ENCODE peak calls at places on chromosomes 7 and 10, in eight cellular contexts. Q is ovary, N is right lobe of liver, M is A549, K is spleen, C is HCT116, R is IMR-90, D is tibial nerve. G is an unnamed sample.

GRCh38 chr7:134704827-134705226 is 58.2 kb downstream of the BPGM start:
- DNase-seq in Q (no peak), N (no peak), M (no peak), K (no peak), C (no peak), R (no peak), D (no peak), G (no peak)

GRCh38 chr10:49512121-49512809 is 26.7 kb downstream of the ERCC6 start:
- DNase-seq in Q (no peak), N (no peak), M (peak; percentile 7), K (no peak), C (peak; percentile 16), R (peak; percentile 43), D (no peak), G (peak; percentile 22)

GRCh38 chr7:74203157-74203556 is 6.6 kb upstream of the LAT2 start:
- DNase-seq in Q (no peak), N (no peak), M (peak; percentile 46), K (peak; percentile 44), C (no peak), R (peak; percentile 57), D (peak; percentile 32), G (peak; percentile 53)

GRCh38 chr7:75966209-75966961 is 28.0 kb downstream of the TMEM120A start:
- DNase-seq in Q (peak; percentile 62), N (peak; percentile 62), M (no peak), K (peak; percentile 59), C (no peak), R (no peak), D (peak; percentile 62), G (peak; percentile 75)

GRCh38 chr7:890868-891267 is 14.5 kb downstream of the GET4 start:
- DNase-seq in Q (no peak), N (no peak), M (no peak), K (peak; percentile 63), C (no peak), R (no peak), D (no peak), G (no peak)

GRCh38 chr7:157612009-157612663 is 275.3 kb downstream of the DNAJB6 start:
- DNase-seq in Q (no peak), N (no peak), M (no peak), K (peak; percentile 80), C (no peak), R (no peak), D (no peak), G (no peak)

GRCh38 chr10:110495731-110496552 is 1.8 kb upstream of the DUSP5 start:
- DNase-seq in Q (peak; percentile 18), N (no peak), M (peak; percentile 69), K (peak; percentile 83), C (no peak), R (peak; percentile 93), D (peak; percentile 22), G (peak; percentile 38)

GRCh38 chr10:84076540-84077195 is 62.6 kb upstream of the GHITM start:
- DNase-seq in Q (no peak), N (no peak), M (no peak), K (no peak), C (no peak), R (peak; percentile 18), D (no peak), G (no peak)

GRCh38 chr7:98681951-98682350 is 64.9 kb downstream of the NPTX2 start:
- DNase-seq in Q (no peak), N (no peak), M (no peak), K (no peak), C (no peak), R (no peak), D (no peak), G (no peak)

GRCh38 chr7:113986216-113986615 is 67.4 kb upstream of the PPP1R3A start:
- DNase-seq in Q (no peak), N (no peak), M (no peak), K (no peak), C (no peak), R (no peak), D (no peak), G (no peak)

GRCh38 chr10:126634915-126635314 is 35.6 kb downstream of the C10orf90 start:
- DNase-seq in Q (no peak), N (no peak), M (no peak), K (no peak), C (no peak), R (no peak), D (no peak), G (no peak)

GRCh38 chr7:117901089-117901797 is 28.0 kb upstream of the CTTNBP2 start:
- DNase-seq in Q (no peak), N (no peak), M (no peak), K (no peak), C (no peak), R (no peak), D (no peak), G (no peak)

DNA sequence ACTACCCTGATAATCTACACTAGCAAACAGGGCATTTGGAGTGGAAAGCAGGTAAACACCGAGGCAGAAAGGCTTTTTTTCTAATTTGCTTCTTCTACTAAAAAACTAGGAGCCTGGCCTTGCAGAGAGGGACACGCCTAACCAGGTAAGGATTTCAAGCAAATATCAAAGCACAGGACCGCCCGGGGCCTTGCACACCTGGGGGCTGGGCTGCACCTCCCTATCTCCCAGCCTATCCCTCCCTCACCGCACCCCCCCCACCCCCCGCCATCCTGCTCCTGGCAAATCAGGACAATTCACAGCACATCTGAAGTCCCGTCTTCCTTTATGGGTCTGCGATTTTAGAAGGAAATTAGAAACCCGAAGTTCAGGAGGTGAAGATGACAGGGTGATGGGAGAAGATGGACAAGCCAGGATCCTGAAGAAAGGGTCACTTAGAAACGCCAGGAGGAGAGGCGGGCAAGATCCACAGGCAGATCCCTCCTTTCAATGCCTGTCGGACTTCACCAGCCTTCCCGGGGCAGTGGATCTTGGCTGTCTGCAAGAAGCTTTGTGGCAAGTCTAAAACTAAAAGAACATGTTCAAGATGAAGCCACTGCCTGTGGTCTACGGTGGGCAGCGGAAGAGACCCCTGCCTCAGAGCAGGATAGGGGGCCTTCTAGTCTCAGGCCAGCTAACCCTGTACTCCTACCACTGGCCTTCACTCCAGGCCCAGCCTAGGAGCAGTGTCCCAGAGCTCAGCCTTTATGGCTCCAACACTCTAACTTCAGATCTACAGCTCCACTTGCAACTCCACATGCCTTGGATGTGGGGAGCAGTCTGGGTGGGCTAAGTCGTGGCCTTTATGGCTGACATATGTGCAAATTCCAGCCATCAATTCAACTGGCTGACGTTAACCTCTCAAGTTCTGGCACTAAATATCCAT is 43.9 kb downstream of the TNS3 start:
- DNase-seq in Q (no peak), N (no peak), M (no peak), K (peak; percentile 61), C (no peak), R (no peak), D (no peak), G (no peak)
- H3K4me3 ChIP-seq in Q (peak overlapping the region; percentile 67), N (peak overlapping the region; percentile 57), M (no peak overlapping the region), K (peak overlapping the region; percentile 46), C (no peak overlapping the region), R (peak overlapping the region; percentile 11), D (peak overlapping the region; percentile 37), G (peak overlapping the region; percentile 29)

GRCh38 chr7:131288446-131288845 is 39.2 kb upstream of the MKLN1 start:
- DNase-seq in Q (no peak), N (no peak), M (no peak), K (no peak), C (no peak), R (no peak), D (no peak), G (peak; percentile 53)
- H3K27ac ChIP-seq in Q (no peak overlapping the region), N (no peak overlapping the region), M (no peak overlapping the region), K (no peak overlapping the region), C (no peak overlapping the region), R (no peak overlapping the region), D (no peak overlapping the region), G (peak overlapping the region; percentile 91)

DNA sequence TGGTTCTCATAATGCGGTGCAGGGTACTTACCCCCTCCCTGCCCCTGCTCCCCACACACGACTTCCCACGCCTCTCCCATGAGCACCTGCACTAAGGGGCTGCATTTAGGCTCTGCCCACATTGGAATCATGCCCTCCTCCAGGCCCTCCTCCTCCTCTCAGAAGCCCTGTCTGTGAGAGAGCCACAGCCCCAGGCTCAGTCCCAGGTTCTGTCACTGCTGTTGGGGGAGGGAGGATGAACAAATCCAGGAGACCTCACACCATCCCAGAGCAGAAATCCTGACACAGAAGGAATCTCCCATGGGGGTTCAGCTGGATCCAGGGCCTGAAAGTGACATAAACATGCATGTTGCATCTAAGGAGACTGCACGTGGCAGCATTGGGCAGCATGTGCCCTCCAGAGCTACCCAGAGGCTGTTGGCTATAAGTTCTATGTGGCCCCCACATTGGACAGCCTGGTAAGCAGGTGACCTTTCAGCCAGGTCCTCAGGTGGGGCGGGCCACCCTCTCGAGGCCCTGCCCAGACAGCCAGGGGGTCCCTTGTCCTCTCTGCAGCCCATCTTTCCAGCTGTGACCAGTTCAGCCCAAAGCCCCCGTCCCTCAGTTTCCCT is 1.6 kb upstream of the PILRA start:
- DNase-seq in Q (no peak), N (no peak), M (no peak), K (peak; percentile 71), C (no peak), R (no peak), D (no peak), G (no peak)
- TF ChIP-seq POLR2A in Q (no peak), N (no peak), M (no peak), K (no peak), C (no peak), R (no peak), D (no peak), G (no peak)

GRCh38 chr7:131061158-131061557 is 266.5 kb upstream of the MKLN1 start:
- DNase-seq in Q (no peak), N (no peak), M (no peak), K (no peak), C (no peak), R (no peak), D (no peak), G (no peak)

GRCh38 chr7:131056007-131056406 is 271.7 kb upstream of the MKLN1 start:
- DNase-seq in Q (no peak), N (no peak), M (no peak), K (no peak), C (no peak), R (no peak), D (no peak), G (no peak)

GRCh38 chr7:131061818-131062217 is 265.9 kb upstream of the MKLN1 start:
- DNase-seq in Q (no peak), N (no peak), M (no peak), K (no peak), C (no peak), R (no peak), D (no peak), G (no peak)

GRCh38 chr7:131057015-131057518 is 270.6 kb upstream of the MKLN1 start:
- DNase-seq in Q (peak; percentile 43), N (no peak), M (no peak), K (no peak), C (no peak), R (peak; percentile 86), D (peak; percentile 49), G (no peak)

GRCh38 chr7:131057524-131058065 is 270.1 kb upstream of the MKLN1 start:
- DNase-seq in Q (no peak), N (no peak), M (no peak), K (no peak), C (no peak), R (no peak), D (no peak), G (no peak)
- H3K4me3 ChIP-seq in Q (no peak overlapping the region), N (no peak overlapping the region), M (no peak overlapping the region), K (peak overlapping the region; percentile 6), C (no peak overlapping the region), R (no peak overlapping the region), D (no peak overlapping the region), G (no peak overlapping the region)

G was measured in testis.